ENCODE peak calls at places on chromosomes 16 and 17, in ten cellular contexts. L is ovary, S is K562, I is endothelial cell of umbilical vein, R is IMR-90, Z is GM12878, Y is lower leg skin, E is suprapubic skin, U is NB4, H is A549. J is an unnamed sample.

GRCh38 chr17:79612468-79613194 is 1.8 kb upstream of the RBFOX3 start:
- DNase-seq in H (peak; percentile 94), U (peak; percentile 65), Y (no peak), I (peak; percentile 24), L (no peak), E (no peak), R (peak; percentile 5), S (peak; percentile 82), Z (no peak), J (peak; percentile 76)

GRCh38 chr16:58286280-58286679 is 8.5 kb downstream of the PRSS54 start:
- DNase-seq in S (no peak), Y (no peak), L (no peak), H (no peak), I (no peak), R (no peak), Z (no peak), U (no peak), E (no peak), J (no peak)

GRCh38 chr17:21200590-21201301 is 13.2 kb downstream of the TMEM11 start:
- DNase-seq in L (no peak), Z (no peak), S (no peak), E (no peak), Y (peak; percentile 85), H (no peak), R (no peak), U (no peak), I (no peak), J (no peak)

GRCh38 chr17:77915594-77916021 is 42.9 kb upstream of the TNRC6C start:
- DNase-seq in L (no peak), I (no peak), S (no peak), R (no peak), Y (peak; percentile 52), Z (no peak), U (no peak), E (no peak), H (no peak), J (no peak)

GRCh38 chr17:37802712-37803416 is 58.0 kb upstream of the HNF1B start:
- DNase-seq in R (peak; percentile 80), L (no peak), H (no peak), E (no peak), I (no peak), S (no peak), U (peak; percentile 37), Y (no peak), Z (no peak), J (no peak)

GRCh38 chr17:57102122-57102521 is 17.1 kb downstream of the AKAP1 start:
- DNase-seq in R (no peak), E (no peak), Z (no peak), S (no peak), U (peak; percentile 68), I (no peak), H (no peak), L (no peak), Y (no peak), J (no peak)

GRCh38 chr17:27233059-27233458 is 60.9 kb upstream of the WSB1 start:
- DNase-seq in E (no peak), U (no peak), H (no peak), R (no peak), Y (no peak), S (peak; percentile 25), I (no peak), Z (no peak), L (no peak), J (no peak)

GRCh38 chr16:78045865-78046581 is 23.7 kb downstream of the CLEC3A start:
- DNase-seq in S (peak; percentile 59), Y (no peak), H (peak; percentile 16), I (peak; percentile 61), R (peak; percentile 54), L (peak; percentile 76), U (peak; percentile 73), E (no peak), Z (no peak), J (peak; percentile 60)

GRCh38 chr17:49971848-49972485 is 3.0 kb downstream of the DLX4 start:
- DNase-seq in Y (no peak), Z (no peak), U (peak; percentile 86), H (no peak), E (no peak), I (no peak), R (no peak), S (peak; percentile 41), L (no peak), J (no peak)

GRCh38 chr17:57132663-57133062 is 47.6 kb downstream of the AKAP1 start:
- DNase-seq in I (no peak), L (no peak), H (no peak), E (no peak), U (no peak), Y (no peak), S (no peak), Z (no peak), R (no peak), J (no peak)

GRCh38 chr17:58606934-58607333 is 84.9 kb downstream of the TEX14 start:
- DNase-seq in S (no peak), I (no peak), Y (no peak), E (no peak), L (no peak), H (no peak), Z (no peak), U (no peak), R (no peak), J (no peak)

GRCh38 chr17:5126719-5127488 is 11.1 kb downstream of the USP6 start:
- DNase-seq in E (no peak), S (no peak), I (no peak), U (no peak), R (no peak), Y (peak; percentile 72), L (peak; percentile 11), Z (no peak), H (no peak), J (no peak)

GRCh38 chr16:2664522-2665096 is 17.7 kb upstream of the KCTD5 start:
- DNase-seq in E (no peak), U (no peak), I (no peak), H (no peak), R (no peak), L (no peak), S (no peak), Y (peak; percentile 13), Z (no peak), J (no peak)

GRCh38 chr17:15262291-15263205 is 2.6 kb downstream of the PMP22 start:
- DNase-seq in L (peak; percentile 87), H (peak; percentile 97), S (peak; percentile 86), U (peak; percentile 38), R (peak; percentile 83), I (peak; percentile 63), Y (peak; percentile 97), Z (no peak), E (peak; percentile 93), J (peak; percentile 82)

GRCh38 chr17:15258113-15258512 is 7.0 kb downstream of the PMP22 start:
- DNase-seq in Z (no peak), L (no peak), R (no peak), I (no peak), H (no peak), E (no peak), U (no peak), Y (no peak), S (no peak), J (no peak)

GRCh38 chr17:15261818-15262290 is 3.3 kb downstream of the PMP22 start:
- DNase-seq in L (no peak), S (no peak), I (peak; percentile 48), Z (no peak), R (no peak), U (no peak), H (peak; percentile 42), Y (no peak), E (no peak), J (peak; percentile 57)

GRCh38 chr17:15261063-15261817 is 3.9 kb downstream of the PMP22 start:
- DNase-seq in E (no peak), S (no peak), U (no peak), R (peak; percentile 60), H (peak; percentile 87), L (no peak), Y (peak; percentile 89), I (peak; percentile 70), Z (no peak), J (peak; percentile 53)

GRCh38 chr17:15260376-15261062 is 4.6 kb downstream of the PMP22 start:
- DNase-seq in Y (peak; percentile 98), E (peak; percentile 92), H (peak; percentile 83), L (peak; percentile 96), I (peak; percentile 89), R (peak; percentile 88), Z (no peak), U (peak; percentile 84), S (peak; percentile 81), J (peak; percentile 92)
- TF ChIP-seq POLR2A in Y (no peak), E (no peak), H (peak; percentile 70), L (no peak), I (peak; percentile 74), R (peak; percentile 68), Z (no peak), U (no peak), S (peak; percentile 52), J (peak; percentile 75)

GRCh38 chr16:30053376-30054015 is 12.1 kb upstream of the ALDOA start:
- DNase-seq in U (peak; percentile 42), E (no peak), H (no peak), R (peak; percentile 57), S (no peak), Y (no peak), I (peak; percentile 59), Z (no peak), L (no peak), J (no peak)

GRCh38 chr16:30054451-30054850 is 11.1 kb upstream of the ALDOA start:
- DNase-seq in I (no peak), Z (no peak), Y (no peak), L (no peak), S (no peak), H (no peak), E (no peak), R (no peak), U (no peak), J (no peak)

GRCh38 chr16:30051518-30051917 is 14.0 kb upstream of the ALDOA start:
- DNase-seq in E (no peak), I (peak; percentile 75), L (no peak), H (no peak), Y (no peak), Z (no peak), U (no peak), R (peak; percentile 70), S (no peak), J (no peak)

GRCh38 chr16:30054959-30055553 is 10.5 kb upstream of the ALDOA start:
- DNase-seq in S (peak; percentile 80), Y (no peak), U (peak; percentile 59), E (no peak), L (no peak), R (no peak), Z (no peak), H (peak; percentile 81), I (peak; percentile 32), J (peak; percentile 70)

GRCh38 chr16:30052671-30053372 is 12.7 kb upstream of the ALDOA start:
- DNase-seq in S (peak; percentile 97), U (peak; percentile 94), Z (peak; percentile 74), R (peak; percentile 88), H (peak; percentile 94), L (peak; percentile 93), E (peak; percentile 98), I (peak; percentile 88), Y (peak; percentile 98), J (peak; percentile 95)
- TF ChIP-seq POLR2A in S (peak; percentile 57), U (peak; percentile 47), Z (peak; percentile 70), R (no peak), H (no peak), L (no peak), E (no peak), I (no peak), Y (no peak), J (peak; percentile 63)

GRCh38 chr17:45413498-45413923 is 19.2 kb downstream of the ARHGAP27 start:
- DNase-seq in U (peak; percentile 83), H (no peak), Y (no peak), E (no peak), Z (no peak), R (no peak), L (no peak), I (no peak), S (no peak), J (no peak)
- TF ChIP-seq POLR2A in U (no peak), H (no peak), Y (no peak), E (no peak), Z (no peak), R (no peak), L (no peak), I (no peak), S (no peak), J (no peak)

GRCh38 chr17:67123692-67124091 is 79.3 kb downstream of the CACNG1 start:
- DNase-seq in Y (no peak), S (no peak), I (no peak), H (no peak), R (no peak), Z (no peak), U (no peak), E (no peak), L (no peak), J (peak; percentile 20)
- TF ChIP-seq POLR2A in Y (no peak), S (no peak), I (no peak), H (no peak), R (no peak), Z (no peak), U (no peak), E (no peak), L (no peak), J (no peak)